ENCODE peak calls at places on chromosomes 11 and 22, in six cellular contexts. C, E, X, U, Y and S are unnamed samples.

GRCh38 chr11:8237453-8237852 is 26.2 kb downstream of the LMO1 start:
- DNase-seq in C (no peak), E (no peak), X (no peak), U (no peak), Y (no peak), S (no peak)

GRCh38 chr11:104254347-104254746 is 90.4 kb upstream of the PDGFD start:
- DNase-seq in C (no peak), E (peak), X (peak), U (peak), Y (peak), S (no peak)

GRCh38 chr11:95378106-95378505 is 147.1 kb upstream of the SESN3 start:
- DNase-seq in C (no peak), E (no peak), X (no peak), U (no peak), Y (no peak), S (no peak)

GRCh38 chr22:44711236-44711560 is 9.2 kb downstream of the PRR5 start:
- DNase-seq in C (no peak), E (no peak), X (no peak), U (no peak), Y (no peak), S (no peak)

GRCh38 chr11:128610765-128611617 is 23.6 kb upstream of the ETS1 start:
- DNase-seq in C (peak), E (no peak), X (peak), U (no peak), Y (no peak), S (peak)

GRCh38 chr11:93407777-93408401 is 77.3 kb downstream of the DEUP1 start:
- DNase-seq in C (no peak), E (no peak), X (no peak), U (no peak), Y (no peak), S (no peak)

GRCh38 chr11:59199546-59200420 is 12.9 kb downstream of the MPEG1 start:
- DNase-seq in C (no peak), E (no peak), X (peak), U (no peak), Y (no peak), S (peak)

GRCh38 chr11:68441466-68442230 is 18.9 kb upstream of the PPP6R3 start:
- DNase-seq in C (no peak), E (no peak), X (no peak), U (no peak), Y (no peak), S (no peak)

GRCh38 chr22:47175761-47176359 is 413.4 kb downstream of the TBC1D22A start:
- DNase-seq in C (no peak), E (no peak), X (no peak), U (no peak), Y (no peak), S (no peak)

GRCh38 chr11:70028147-70028855 is 49.8 kb upstream of the ANO1 start:
- DNase-seq in C (no peak), E (no peak), X (no peak), U (no peak), Y (no peak), S (no peak)

GRCh38 chr11:107695446-107695845 is 16.4 kb downstream of the SLN start:
- DNase-seq in C (no peak), E (no peak), X (no peak), U (no peak), Y (no peak), S (no peak)

GRCh38 chr11:62709262-62710000 is 2.0 kb downstream of the GNG3 start:
- DNase-seq in C (peak), E (peak), X (peak), U (peak), Y (peak), S (peak)

GRCh38 chr11:133263332-133263731 is 269.0 kb downstream of the OPCML start:
- DNase-seq in C (no peak), E (no peak), X (no peak), U (no peak), Y (no peak), S (no peak)

GRCh38 chr11:11706022-11706421 is 84.2 kb upstream of the GALNT18 start:
- DNase-seq in C (no peak), E (no peak), X (no peak), U (no peak), Y (no peak), S (no peak)